ENCODE peak calls at places on chromosome 13, in six cellular contexts. D is prostate gland, X is uterus, K is cardiac fibroblast, I is HCT116, W is lower leg skin. E is an unnamed sample.

GRCh38 chr13:100573121-100573520 is 15.5 kb downstream of the GGACT start:
- DNase-seq in K (peak), I (peak), D (peak), X (peak), W (peak), E (peak)

GRCh38 chr13:35720690-35721554 is 244.4 kb upstream of the MAB21L1 start:
- DNase-seq in I (peak), K (peak), X (peak), W (no peak), D (peak), E (peak)

GRCh38 chr13:24353736-24354135 is 44.4 kb downstream of the C1QTNF9 start:
- DNase-seq in X (no peak), I (no peak), K (no peak), W (no peak), D (no peak), E (peak)

GRCh38 chr13:114129649-114130062 is 2.8 kb downstream of the RASA3 start:
- DNase-seq in W (no peak), K (peak), I (no peak), X (no peak), D (no peak), E (no peak)

GRCh38 chr13:106919638-106920037 is 351.7 kb upstream of the ARGLU1 start:
- DNase-seq in D (no peak), K (peak), I (no peak), X (peak), W (no peak), E (no peak)

GRCh38 chr13:108226184-108226583 is 8.0 kb downstream of the ABHD13 start:
- DNase-seq in I (no peak), K (no peak), D (no peak), W (no peak), X (no peak), E (no peak)

GRCh38 chr13:30681489-30682242 is 53.7 kb upstream of the ALOX5AP start:
- DNase-seq in W (no peak), X (peak), I (no peak), D (no peak), K (peak), E (no peak)

GRCh38 chr13:46992383-46992952 is 95.6 kb upstream of the HTR2A start:
- DNase-seq in K (peak), X (no peak), W (no peak), I (peak), D (no peak), E (no peak)

GRCh38 chr13:90867336-90867683 is 480.2 kb upstream of the MIR17HG start:
- DNase-seq in X (no peak), I (peak), W (peak), K (peak), D (peak), E (no peak)

GRCh38 chr13:80903911-80904310 is 563.0 kb upstream of the SPRY2 start:
- DNase-seq in I (no peak), W (no peak), X (no peak), D (no peak), K (peak), E (no peak)

GRCh38 chr13:43783820-43784219 is 3.0 kb downstream of the ENOX1 start:
- DNase-seq in D (no peak), K (peak), W (no peak), I (no peak), X (no peak), E (no peak)
- TF ChIP-seq CTCF in D (no peak), K (no peak), W (no peak), I (no peak), X (no peak), E (no peak)

GRCh38 chr13:110509478-110509926 is 52.0 kb downstream of the RAB20 start:
- DNase-seq in I (no peak), W (no peak), D (no peak), X (no peak), K (no peak), E (no peak)

GRCh38 chr13:110507678-110508381 is 53.7 kb downstream of the RAB20 start:
- DNase-seq in D (no peak), W (no peak), K (no peak), I (no peak), X (no peak), E (no peak)

GRCh38 chr13:110506396-110506795 is 55.1 kb downstream of the RAB20 start:
- DNase-seq in I (no peak), D (no peak), X (no peak), W (no peak), K (no peak), E (no peak)

GRCh38 chr13:110505594-110505993 is 55.9 kb downstream of the RAB20 start:
- DNase-seq in W (no peak), K (no peak), I (no peak), D (no peak), X (no peak), E (no peak)

GRCh38 chr13:110506859-110507566 is 54.5 kb downstream of the RAB20 start:
- DNase-seq in W (no peak), X (no peak), K (peak), I (no peak), D (peak), E (no peak)
- H3K4me3 ChIP-seq in W (no peak), X (no peak), K (no peak), I (peak), D (no peak), E (no peak)

GRCh38 chr13:44961997-44962396 is 27.3 kb downstream of the NUFIP1 start:
- DNase-seq in D (no peak), K (no peak), I (no peak), W (no peak), X (no peak), E (no peak)

GRCh38 chr13:44971656-44972595 is 17.3 kb downstream of the NUFIP1 start:
- DNase-seq in K (no peak), X (no peak), W (no peak), I (no peak), D (no peak), E (no peak)

GRCh38 chr13:44969858-44970484 is 19.3 kb downstream of the NUFIP1 start:
- DNase-seq in I (peak), X (no peak), W (no peak), D (peak), K (peak), E (no peak)

GRCh38 chr13:44972956-44973581 is 16.2 kb downstream of the NUFIP1 start:
- DNase-seq in W (no peak), D (no peak), K (peak), X (no peak), I (peak), E (no peak)

DNA sequence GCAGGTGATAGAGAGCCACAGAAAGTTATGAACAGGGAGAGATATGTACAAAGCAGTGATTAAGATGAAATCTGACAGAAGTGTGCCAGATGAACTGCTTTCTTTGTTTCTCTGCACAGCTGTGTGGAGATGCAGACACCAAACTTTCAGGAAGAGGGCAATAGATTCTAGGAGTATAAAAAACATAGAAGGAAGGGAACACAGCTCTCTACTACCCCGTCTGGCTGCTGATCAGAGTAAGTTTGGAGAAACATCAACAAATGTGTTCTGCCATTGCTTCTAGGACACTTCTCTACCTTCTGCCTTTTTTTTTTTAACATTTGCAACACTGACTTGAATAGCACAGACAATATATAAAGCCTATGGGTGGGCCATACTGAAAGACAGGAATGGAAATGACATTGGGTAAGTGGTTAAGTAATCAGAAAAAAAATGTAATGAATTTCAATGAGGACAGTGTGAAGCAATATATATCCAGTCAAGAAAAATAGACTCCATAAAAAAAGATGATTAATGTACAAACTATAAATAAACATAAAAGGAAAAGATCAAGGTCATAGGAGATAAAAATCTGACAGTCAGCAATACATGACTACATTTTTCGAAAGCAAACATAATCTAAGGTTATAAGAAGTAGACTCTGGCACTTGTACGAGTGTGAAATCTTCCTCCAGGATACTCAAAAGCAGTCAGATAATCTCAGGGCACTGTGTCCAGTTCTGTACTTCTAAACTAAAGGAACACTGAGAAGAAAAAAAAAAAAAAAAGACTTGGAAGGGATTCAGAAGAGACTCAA is 21.4 kb downstream of the NUFIP1 start:
- DNase-seq in X (no peak), I (no peak), W (no peak), K (peak), D (peak), E (no peak)
- TF ChIP-seq CTCF in X (peak), I (no peak), W (no peak), K (peak), D (no peak), E (no peak)

GRCh38 chr13:68048802-68049359 is 818.7 kb upstream of the PCDH9 start:
- DNase-seq in I (no peak), X (no peak), D (no peak), K (no peak), W (no peak), E (no peak)
- H3K4me3 ChIP-seq in I (no peak), X (no peak), D (no peak), K (no peak), W (no peak), E (no peak)

DNA sequence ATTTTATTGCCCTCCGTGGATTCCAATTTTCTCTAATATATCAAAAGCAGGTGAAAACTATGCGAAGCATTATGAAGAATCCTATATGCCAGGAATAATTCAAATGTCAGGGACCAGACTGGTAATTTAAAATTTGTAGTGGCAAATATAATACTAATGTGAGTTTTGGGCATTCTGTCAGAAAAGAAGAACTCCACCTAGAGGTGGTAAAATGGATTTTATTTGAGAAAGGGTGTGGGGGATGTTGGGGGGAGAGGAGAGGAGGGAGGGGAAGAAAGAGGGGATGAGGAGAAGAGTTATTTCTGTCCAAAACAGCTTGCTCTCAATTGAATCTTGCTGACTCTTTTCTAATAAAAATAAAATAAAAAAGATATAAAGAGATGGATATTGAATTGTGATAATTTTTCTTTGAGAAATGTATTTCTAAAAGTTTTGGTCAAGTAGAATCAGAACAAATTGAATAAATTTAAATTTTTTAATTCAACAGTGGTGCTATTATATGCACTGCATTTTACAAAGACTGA is 929.3 kb upstream of the SLITRK5 start:
- DNase-seq in X (no peak), D (no peak), W (no peak), K (no peak), I (no peak), E (no peak)
- TF ChIP-seq CTCF in X (no peak), D (no peak), W (no peak), K (no peak), I (peak), E (no peak)

DNA sequence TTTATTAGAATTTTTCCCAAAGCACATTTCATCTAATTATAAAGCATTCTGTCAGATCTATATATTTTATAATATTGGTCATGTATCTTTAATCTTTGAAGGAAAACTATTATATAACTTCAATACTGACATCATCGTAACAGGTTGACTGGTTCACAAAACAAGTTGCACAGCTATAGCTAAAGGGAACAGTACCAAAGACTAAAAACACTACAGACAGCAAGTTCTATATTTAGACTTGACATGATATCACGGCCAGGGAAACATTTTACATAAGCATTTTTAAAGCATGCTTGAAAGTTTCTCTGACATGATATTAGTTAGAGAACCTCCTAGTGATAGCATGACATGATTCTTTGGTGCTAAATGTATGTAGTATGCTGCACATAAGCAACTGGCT is 182.5 kb downstream of the NDFIP2 start:
- DNase-seq in I (no peak), W (no peak), D (no peak), K (no peak), X (no peak), E (no peak)
- H3K4me3 ChIP-seq in I (no peak), W (no peak), D (no peak), K (no peak), X (no peak), E (no peak)

DNA sequence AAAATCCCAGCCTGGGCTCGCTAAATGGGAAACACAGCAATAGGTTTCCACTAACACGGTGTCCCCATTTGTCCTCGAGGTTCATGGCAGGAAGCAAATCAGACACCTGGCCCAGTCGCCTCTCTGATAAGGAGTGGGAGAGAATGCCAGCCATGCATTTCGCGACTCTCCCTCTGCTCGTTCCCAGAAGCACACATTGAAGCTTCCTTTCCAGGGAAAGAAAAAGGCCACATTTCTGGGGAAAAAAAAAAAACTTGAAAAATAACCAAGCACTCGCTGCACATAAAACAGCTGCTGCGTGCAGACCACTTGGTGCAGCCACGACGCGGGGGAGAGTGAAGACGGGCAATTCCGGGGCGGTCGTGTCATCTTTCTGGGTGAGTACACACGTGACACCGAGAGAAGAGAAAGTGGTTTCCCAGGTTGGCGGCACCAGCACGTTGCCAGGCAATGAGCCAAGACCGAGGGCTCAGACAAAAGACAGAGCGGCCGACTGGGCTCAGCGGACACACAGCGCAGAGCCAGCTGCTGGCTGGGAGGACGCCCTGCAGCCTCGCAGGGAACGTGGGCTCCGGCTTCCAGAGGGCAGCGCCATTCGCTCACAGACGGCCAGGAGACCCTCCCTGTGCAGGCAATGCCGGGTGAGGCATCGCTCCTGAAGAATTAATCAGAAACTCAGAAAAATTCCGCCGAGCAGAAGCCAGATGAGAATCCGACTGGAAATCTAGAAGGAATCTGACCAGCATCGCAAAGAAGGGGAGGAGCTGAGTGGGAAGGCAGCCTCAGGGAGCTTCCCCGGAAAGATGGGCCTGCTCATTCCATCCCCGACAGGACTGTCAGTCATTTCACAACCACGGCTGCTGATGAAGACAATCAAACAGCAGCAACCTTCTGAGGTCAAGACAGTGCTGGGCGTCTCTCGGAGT is 83.2 kb upstream of the IRS2 start:
- DNase-seq in D (peak), X (peak), W (no peak), K (peak), I (no peak), E (peak)
- TF ChIP-seq CTCF in D (peak), X (peak), W (no peak), K (peak), I (no peak), E (peak)

DNA sequence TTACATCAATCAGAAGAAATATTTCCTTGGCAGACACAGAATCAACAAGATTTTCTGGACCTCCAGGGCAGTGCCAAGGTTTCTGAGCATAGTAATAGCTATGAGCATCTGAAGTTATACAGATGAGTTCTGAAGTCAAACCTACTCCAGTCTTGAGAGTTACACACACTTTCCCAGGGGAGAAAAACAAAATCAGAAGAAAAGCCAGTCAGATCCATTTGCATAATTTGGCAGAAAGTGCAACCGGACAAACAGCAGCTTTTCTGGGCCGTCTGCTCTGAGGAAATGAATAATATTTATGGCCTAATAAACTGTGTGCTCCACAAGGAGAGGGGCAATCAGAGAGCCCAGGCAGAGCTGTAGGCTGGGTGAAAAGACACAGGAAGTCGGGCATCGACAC is 93.1 kb downstream of the KL start:
- DNase-seq in I (no peak), K (peak), D (no peak), X (no peak), W (no peak), E (no peak)
- H3K4me3 ChIP-seq in I (no peak), K (no peak), D (no peak), X (no peak), W (no peak), E (no peak)

E was measured in dorsolateral prefrontal cortex.